ENCODE peak calls at places on chromosomes 4 and X, in nine cellular contexts. Z, D, F, M, B, T, N, R and J are unnamed samples.

GRCh38 chrX:19772759-19773623 is 114.4 kb downstream of the SH3KBP1 start:
- DNase-seq in Z (no peak), D (no peak), F (no peak), M (peak), B (no peak), T (no peak), N (no peak), R (no peak), J (no peak)

GRCh38 chr4:123361195-123361861 is 35.3 kb upstream of the SPRY1 start:
- DNase-seq in Z (no peak), D (no peak), F (no peak), M (no peak), B (no peak), T (no peak), N (no peak), R (peak), J (no peak)

GRCh38 chrX:74343970-74344622 is 40.1 kb downstream of the ZCCHC13 start:
- DNase-seq in Z (no peak), D (peak), F (no peak), M (peak), B (peak), T (no peak), N (peak), R (peak), J (peak)

GRCh38 chrX:155216940-155217450 is 735 bp downstream of the VBP1 start:
- DNase-seq in Z (no peak), D (no peak), F (no peak), M (peak), B (no peak), T (no peak), N (no peak), R (peak), J (no peak)

GRCh38 chrX:95885074-95885473 is 799.6 kb upstream of the DIAPH2 start:
- DNase-seq in Z (no peak), D (no peak), F (peak), M (no peak), B (peak), T (no peak), N (no peak), R (peak), J (no peak)

GRCh38 chrX:49309401-49309981 is 6.0 kb downstream of the GAGE10 start:
- DNase-seq in Z (no peak), D (no peak), F (no peak), M (no peak), B (no peak), T (no peak), N (no peak), R (no peak), J (no peak)

GRCh38 chr4:70603856-70604255 is 11.8 kb downstream of the AMBN start:
- DNase-seq in Z (no peak), D (no peak), F (no peak), M (no peak), B (no peak), T (no peak), N (no peak), R (no peak), J (no peak)

GRCh38 chrX:56745019-56745418 is 16.0 kb downstream of the NBDY start:
- DNase-seq in Z (no peak), D (no peak), F (no peak), M (no peak), B (no peak), T (no peak), N (no peak), R (peak), J (no peak)

GRCh38 chr4:113952452-113953029 is 26.9 kb downstream of the ARSJ start:
- DNase-seq in Z (no peak), D (no peak), F (no peak), M (peak), B (no peak), T (no peak), N (peak), R (peak), J (peak)

GRCh38 chrX:70253377-70254062 is 6.5 kb downstream of the P2RY4 start:
- DNase-seq in Z (no peak), D (no peak), F (no peak), M (no peak), B (no peak), T (no peak), N (no peak), R (no peak), J (no peak)

GRCh38 chr4:99349338-99349737 is 3.2 kb downstream of the ADH1C start:
- DNase-seq in Z (no peak), D (no peak), F (no peak), M (no peak), B (no peak), T (no peak), N (no peak), R (no peak), J (no peak)

GRCh38 chr4:11650801-11651596 is 222.3 kb upstream of the HS3ST1 start:
- DNase-seq in Z (no peak), D (no peak), F (no peak), M (no peak), B (no peak), T (no peak), N (no peak), R (no peak), J (no peak)

GRCh38 chr4:25993564-25994185 is 79.7 kb downstream of the SMIM20 start:
- DNase-seq in Z (no peak), D (peak), F (no peak), M (peak), B (peak), T (no peak), N (peak), R (peak), J (no peak)

GRCh38 chr4:15778742-15779231 is 659 bp downstream of the CD38 start:
- DNase-seq in Z (no peak), D (no peak), F (peak), M (peak), B (no peak), T (no peak), N (no peak), R (peak), J (no peak)

GRCh38 chr4:158015241-158015640 is 157.6 kb downstream of the GASK1B start:
- DNase-seq in Z (no peak), D (no peak), F (no peak), M (no peak), B (no peak), T (no peak), N (no peak), R (no peak), J (no peak)

GRCh38 chr4:15963568-15963967 is 593 bp upstream of the FGFBP2 start:
- DNase-seq in Z (no peak), D (no peak), F (no peak), M (no peak), B (no peak), T (no peak), N (no peak), R (no peak), J (no peak)

GRCh38 chrX:126770179-126770578 is 49.4 kb upstream of the PRR32 start:
- DNase-seq in Z (no peak), D (no peak), F (no peak), M (peak), B (no peak), T (no peak), N (peak), R (peak), J (no peak)

GRCh38 chr4:146224331-146224966 is 10.1 kb downstream of the REELD1 start:
- DNase-seq in Z (no peak), D (no peak), F (no peak), M (no peak), B (no peak), T (no peak), N (no peak), R (no peak), J (no peak)

GRCh38 chr4:96326846-96327245 is 487.0 kb downstream of the PDHA2 start:
- DNase-seq in Z (no peak), D (no peak), F (no peak), M (no peak), B (no peak), T (no peak), N (no peak), R (no peak), J (no peak)

GRCh38 chrX:10041383-10041782 is 74.2 kb downstream of the CLDN34 start:
- DNase-seq in Z (no peak), D (no peak), F (no peak), M (no peak), B (no peak), T (no peak), N (no peak), R (peak), J (no peak)

GRCh38 chrX:37995428-37995827 is 10.9 kb upstream of the SYTL5 start:
- DNase-seq in Z (no peak), D (no peak), F (no peak), M (no peak), B (no peak), T (no peak), N (no peak), R (peak), J (no peak)

GRCh38 chr4:128308986-128309385 is 21.4 kb upstream of the PGRMC2 start:
- DNase-seq in Z (no peak), D (no peak), F (no peak), M (no peak), B (no peak), T (no peak), N (no peak), R (no peak), J (no peak)

GRCh38 chr4:54838301-54838700 is 180.5 kb downstream of the KIT start:
- DNase-seq in Z (no peak), D (no peak), F (no peak), M (no peak), B (no peak), T (no peak), N (no peak), R (no peak), J (no peak)

GRCh38 chrX:19674041-19674769 is 158.9 kb upstream of the MAP3K15 start:
- DNase-seq in Z (no peak), D (no peak), F (no peak), M (no peak), B (no peak), T (no peak), N (no peak), R (no peak), J (no peak)

GRCh38 chr4:3813151-3813905 is 47.1 kb downstream of the ADRA2C start:
- DNase-seq in Z (no peak), D (no peak), F (no peak), M (no peak), B (no peak), T (no peak), N (no peak), R (no peak), J (no peak)

GRCh38 chrX:13000311-13000811 is 25.5 kb downstream of the TMSB4X start:
- DNase-seq in Z (no peak), D (no peak), F (no peak), M (peak), B (no peak), T (no peak), N (no peak), R (peak), J (no peak)

GRCh38 chr4:22030321-22030720 is 81.7 kb upstream of the KCNIP4 start:
- DNase-seq in Z (no peak), D (no peak), F (no peak), M (no peak), B (no peak), T (no peak), N (no peak), R (no peak), J (no peak)

GRCh38 chr4:182770969-182771330 is 146.2 kb downstream of the DCTD start:
- DNase-seq in Z (no peak), D (no peak), F (no peak), M (no peak), B (no peak), T (no peak), N (no peak), R (no peak), J (no peak)

GRCh38 chrX:65536291-65536690 is 1.7 kb upstream of the LAS1L start:
- DNase-seq in Z (no peak), D (no peak), F (no peak), M (no peak), B (no peak), T (no peak), N (no peak), R (no peak), J (no peak)

GRCh38 chr4:158895797-158896442 is 127.1 kb downstream of the FNIP2 start:
- DNase-seq in Z (no peak), D (no peak), F (no peak), M (no peak), B (no peak), T (no peak), N (no peak), R (peak), J (no peak)

GRCh38 chr4:76546282-76547166 is 111.5 kb downstream of the SHROOM3 start:
- DNase-seq in Z (no peak), D (no peak), F (no peak), M (no peak), B (no peak), T (no peak), N (no peak), R (peak), J (no peak)

GRCh38 chr4:99809326-99809725 is 7.3 kb upstream of the DAPP1 start:
- DNase-seq in Z (no peak), D (no peak), F (no peak), M (peak), B (no peak), T (no peak), N (no peak), R (no peak), J (no peak)

DNA sequence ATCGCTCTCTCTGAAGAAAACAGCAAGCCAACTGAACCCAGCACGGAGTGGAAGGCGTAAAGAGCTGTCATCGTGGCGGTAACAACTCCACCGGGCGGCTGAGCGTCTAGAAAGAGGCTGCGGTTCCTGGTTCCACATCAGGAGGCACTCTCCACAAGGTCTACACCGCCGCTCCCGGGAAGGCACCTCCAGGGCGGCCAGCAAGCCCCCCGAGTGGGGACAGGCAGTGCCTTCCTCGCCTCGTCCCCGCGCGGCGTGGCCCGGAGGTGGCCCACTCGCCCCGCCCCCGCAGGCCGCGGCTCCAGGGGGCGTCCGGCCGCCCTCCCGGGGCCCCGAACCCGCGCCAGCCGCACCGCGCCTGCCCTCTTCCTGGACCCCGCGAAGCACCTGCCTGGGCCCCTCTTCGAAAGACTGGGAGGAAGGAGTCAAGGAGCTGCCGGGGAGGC is 747 bp downstream of the KLHL8 start:
- DNase-seq in Z (no peak), D (no peak), F (peak), M (peak), B (no peak), T (no peak), N (peak), R (no peak), J (peak)
- TF ChIP-seq CTCF in Z (peak), D (no peak), F (no peak), M (peak), B (no peak), T (no peak), N (peak), R (peak), J (peak)

DNA sequence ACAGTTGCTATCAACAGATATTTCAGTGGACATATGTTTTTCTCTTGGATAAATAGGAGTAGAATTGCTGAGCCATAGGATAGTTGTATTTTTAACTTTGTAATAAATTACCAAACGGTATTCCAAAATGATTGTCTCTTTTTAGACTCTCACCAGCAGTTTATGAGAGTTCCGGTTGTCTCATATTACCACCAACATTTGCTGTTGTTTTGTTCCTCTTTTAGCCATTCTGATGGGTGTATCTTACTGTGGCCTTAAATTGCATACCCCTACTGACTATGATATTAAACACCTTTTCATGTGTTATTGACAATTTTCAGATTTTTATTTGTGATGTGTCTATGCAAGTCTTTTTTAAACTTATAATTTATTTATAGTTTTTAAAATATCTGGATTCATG is 39.7 kb downstream of the SNX25 start:
- DNase-seq in Z (no peak), D (no peak), F (no peak), M (no peak), B (no peak), T (no peak), N (no peak), R (no peak), J (no peak)
- TF ChIP-seq CTCF in Z (no peak), D (no peak), F (no peak), M (no peak), B (no peak), T (no peak), N (no peak), R (no peak), J (no peak)

GRCh38 chr4:144611850-144612249 is 34.1 kb upstream of the HHIP start:
- DNase-seq in Z (no peak), D (no peak), F (no peak), M (peak), B (no peak), T (no peak), N (peak), R (peak), J (no peak)
- TF ChIP-seq CTCF in Z (no peak), D (no peak), F (no peak), M (peak), B (no peak), T (no peak), N (peak), R (peak), J (peak)

GRCh38 chrX:53279296-53280237 is 1.8 kb downstream of the IQSEC2 start:
- DNase-seq in Z (no peak), D (no peak), F (peak), M (no peak), B (no peak), T (no peak), N (no peak), R (peak), J (no peak)
- TF ChIP-seq CTCF in Z (no peak), D (no peak), F (no peak), M (no peak), B (no peak), T (no peak), N (no peak), R (peak), J (no peak)

DNA sequence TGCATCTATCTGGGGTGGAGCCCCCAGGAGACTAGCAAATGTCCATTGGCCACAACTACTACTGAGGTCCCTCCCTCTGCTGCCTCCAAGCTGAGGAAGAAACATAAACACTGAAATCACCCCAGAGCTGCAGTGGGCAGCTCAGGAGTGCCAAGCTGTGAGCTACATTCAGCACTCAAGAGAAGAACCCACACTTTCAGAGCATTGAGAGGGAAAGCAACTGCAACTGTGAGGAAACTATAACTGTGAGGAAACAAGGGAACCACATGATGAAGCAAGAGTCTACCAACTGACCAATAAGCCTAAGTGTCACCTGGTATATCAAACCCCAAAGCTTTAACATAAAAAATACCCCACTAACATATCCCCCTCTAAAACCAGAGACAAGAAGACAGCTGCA is 373.5 kb upstream of the TACR3 start:
- DNase-seq in Z (no peak), D (no peak), F (no peak), M (no peak), B (no peak), T (no peak), N (no peak), R (no peak), J (no peak)
- TF ChIP-seq CTCF in Z (no peak), D (no peak), F (no peak), M (no peak), B (no peak), T (no peak), N (no peak), R (no peak), J (no peak)

GRCh38 chr4:107734120-107734519 is 14.1 kb upstream of the PAPSS1 start:
- DNase-seq in Z (no peak), D (no peak), F (no peak), M (no peak), B (no peak), T (no peak), N (no peak), R (peak), J (no peak)
- TF ChIP-seq CTCF in Z (no peak), D (no peak), F (no peak), M (peak), B (no peak), T (no peak), N (peak), R (peak), J (peak)

DNA sequence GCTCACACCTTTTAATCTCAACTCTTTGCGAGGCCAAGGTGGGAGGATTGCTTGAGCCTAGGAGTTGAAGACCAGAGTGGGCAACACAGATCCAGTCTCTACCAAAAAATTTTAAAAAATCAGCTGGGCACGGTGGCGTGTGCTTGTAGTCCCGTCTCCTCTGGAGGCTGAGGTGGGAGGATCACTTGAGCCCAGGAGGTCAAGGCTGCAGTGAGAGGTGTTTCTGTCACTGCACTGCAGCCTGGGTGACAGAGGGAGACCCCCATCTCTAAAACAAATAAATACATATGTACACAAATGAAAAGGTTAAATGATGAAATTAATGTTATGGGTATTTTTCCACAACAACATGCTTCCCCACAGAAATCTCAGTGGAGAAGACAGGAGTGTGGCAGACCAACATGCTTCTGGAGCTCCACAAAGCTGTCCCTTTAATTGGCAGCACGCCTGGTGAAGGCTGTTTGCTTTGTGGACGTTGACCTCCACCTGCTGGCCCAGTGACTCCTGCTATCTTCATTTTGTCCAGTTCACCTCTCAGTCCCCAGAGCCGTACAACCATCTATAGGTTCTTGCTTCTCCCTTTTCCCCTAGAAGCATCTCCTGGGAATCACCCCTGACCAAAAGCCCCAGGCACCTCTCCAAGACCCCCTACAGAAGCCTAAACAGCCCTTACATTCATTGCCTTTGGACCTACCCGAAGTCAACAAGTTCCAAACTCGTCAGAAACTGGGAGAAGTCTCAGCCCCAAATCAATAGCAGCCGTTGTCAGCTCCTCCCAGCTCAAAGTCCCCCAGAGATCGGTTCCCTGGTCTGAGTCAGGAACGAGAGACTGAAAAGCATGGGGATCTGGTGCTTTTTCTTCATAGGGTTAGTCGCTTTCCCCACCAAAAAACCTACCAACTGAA is 36.4 kb upstream of the CD99 start:
- DNase-seq in Z (no peak), D (no peak), F (no peak), M (no peak), B (no peak), T (no peak), N (no peak), R (no peak), J (no peak)
- TF ChIP-seq CTCF in Z (no peak), D (no peak), F (no peak), M (no peak), B (no peak), T (no peak), N (no peak), R (no peak), J (no peak)